ENCODE peak calls at places on chromosomes 5 and 9, in ten cellular contexts. One of them, this sample, is unnamed.

GRCh38 chr9:21933281-21933680 is 60.9 kb downstream of the CDKN2A start:
- DNase-seq in AG08396: no peak
- DNase-seq in GM12865: no peak
- DNase-seq in stimulated activated CD8-positive, alpha-beta memory T cell treated with anti-CD3 and anti-CD28 coated beads, Interleukin-7, amount 100 ng/mL, for 1 hour: no peak
- DNase-seq in neuronal stem cell: no peak
- DNase-seq in LHCN-M2: no peak
- DNase-seq in Peyer's patch: no peak
- DNase-seq in head of caudate nucleus: no peak
- DNase-seq in GF-D8: no peak
- DNase-seq in choroid plexus epithelial cell: no peak
- DNase-seq in this sample: no peak

GRCh38 chr9:120182011-120182410 is 398.0 kb downstream of the CDK5RAP2 start:
- DNase-seq in AG08396: no peak
- DNase-seq in GM12865: no peak
- DNase-seq in stimulated activated CD8-positive, alpha-beta memory T cell treated with anti-CD3 and anti-CD28 coated beads, Interleukin-7, amount 100 ng/mL, for 1 hour: no peak
- DNase-seq in neuronal stem cell: no peak
- DNase-seq in LHCN-M2: no peak
- DNase-seq in Peyer's patch: no peak
- DNase-seq in head of caudate nucleus: no peak
- DNase-seq in GF-D8: no peak
- DNase-seq in choroid plexus epithelial cell: no peak
- DNase-seq in this sample: no peak

GRCh38 chr5:116652903-116653302 is 78.3 kb upstream of the SEMA6A start:
- DNase-seq in AG08396: no peak
- DNase-seq in GM12865: no peak
- DNase-seq in stimulated activated CD8-positive, alpha-beta memory T cell treated with anti-CD3 and anti-CD28 coated beads, Interleukin-7, amount 100 ng/mL, for 1 hour: no peak
- DNase-seq in neuronal stem cell: peak
- DNase-seq in LHCN-M2: peak
- DNase-seq in Peyer's patch: no peak
- DNase-seq in head of caudate nucleus: no peak
- DNase-seq in GF-D8: no peak
- DNase-seq in choroid plexus epithelial cell: peak
- DNase-seq in this sample: no peak

GRCh38 chr9:90124961-90125360 is 517.7 kb downstream of the DIRAS2 start:
- DNase-seq in AG08396: no peak
- DNase-seq in GM12865: no peak
- DNase-seq in stimulated activated CD8-positive, alpha-beta memory T cell treated with anti-CD3 and anti-CD28 coated beads, Interleukin-7, amount 100 ng/mL, for 1 hour: no peak
- DNase-seq in neuronal stem cell: no peak
- DNase-seq in LHCN-M2: no peak
- DNase-seq in Peyer's patch: no peak
- DNase-seq in head of caudate nucleus: no peak
- DNase-seq in GF-D8: no peak
- DNase-seq in choroid plexus epithelial cell: no peak
- DNase-seq in this sample: peak

GRCh38 chr5:174140452-174140851 is 94.9 kb downstream of the NSG2 start:
- DNase-seq in AG08396: no peak
- DNase-seq in GM12865: no peak
- DNase-seq in stimulated activated CD8-positive, alpha-beta memory T cell treated with anti-CD3 and anti-CD28 coated beads, Interleukin-7, amount 100 ng/mL, for 1 hour: no peak
- DNase-seq in neuronal stem cell: no peak
- DNase-seq in LHCN-M2: no peak
- DNase-seq in Peyer's patch: no peak
- DNase-seq in head of caudate nucleus: no peak
- DNase-seq in GF-D8: no peak
- DNase-seq in choroid plexus epithelial cell: no peak
- DNase-seq in this sample: no peak

GRCh38 chr5:108003178-108003577 is 332.4 kb upstream of the EFNA5 start:
- DNase-seq in AG08396: peak
- DNase-seq in GM12865: peak
- DNase-seq in stimulated activated CD8-positive, alpha-beta memory T cell treated with anti-CD3 and anti-CD28 coated beads, Interleukin-7, amount 100 ng/mL, for 1 hour: no peak
- DNase-seq in neuronal stem cell: no peak
- DNase-seq in LHCN-M2: peak
- DNase-seq in Peyer's patch: no peak
- DNase-seq in head of caudate nucleus: no peak
- DNase-seq in GF-D8: no peak
- DNase-seq in choroid plexus epithelial cell: peak
- DNase-seq in this sample: no peak

GRCh38 chr5:135955525-135955924 is 742 bp upstream of the LECT2 start:
- DNase-seq in AG08396: no peak
- DNase-seq in GM12865: peak
- DNase-seq in stimulated activated CD8-positive, alpha-beta memory T cell treated with anti-CD3 and anti-CD28 coated beads, Interleukin-7, amount 100 ng/mL, for 1 hour: no peak
- DNase-seq in neuronal stem cell: no peak
- DNase-seq in LHCN-M2: no peak
- DNase-seq in Peyer's patch: no peak
- DNase-seq in head of caudate nucleus: no peak
- DNase-seq in GF-D8: no peak
- DNase-seq in choroid plexus epithelial cell: no peak
- DNase-seq in this sample: no peak

GRCh38 chr5:133111299-133111698 is 59.5 kb downstream of the HSPA4 start:
- DNase-seq in AG08396: peak
- DNase-seq in GM12865: peak
- DNase-seq in stimulated activated CD8-positive, alpha-beta memory T cell treated with anti-CD3 and anti-CD28 coated beads, Interleukin-7, amount 100 ng/mL, for 1 hour: peak
- DNase-seq in neuronal stem cell: peak
- DNase-seq in LHCN-M2: peak
- DNase-seq in Peyer's patch: peak
- DNase-seq in head of caudate nucleus: peak
- DNase-seq in GF-D8: no peak
- DNase-seq in choroid plexus epithelial cell: peak
- DNase-seq in this sample: peak

GRCh38 chr9:79757906-79758669 is 186.3 kb downstream of the TLE4 start:
- DNase-seq in AG08396: no peak
- DNase-seq in GM12865: no peak
- DNase-seq in stimulated activated CD8-positive, alpha-beta memory T cell treated with anti-CD3 and anti-CD28 coated beads, Interleukin-7, amount 100 ng/mL, for 1 hour: no peak
- DNase-seq in neuronal stem cell: no peak
- DNase-seq in LHCN-M2: peak
- DNase-seq in Peyer's patch: no peak
- DNase-seq in head of caudate nucleus: no peak
- DNase-seq in GF-D8: no peak
- DNase-seq in choroid plexus epithelial cell: peak
- DNase-seq in this sample: no peak

GRCh38 chr5:18043344-18043743 is 409.1 kb downstream of the TAF11L14 start:
- DNase-seq in AG08396: no peak
- DNase-seq in GM12865: no peak
- DNase-seq in stimulated activated CD8-positive, alpha-beta memory T cell treated with anti-CD3 and anti-CD28 coated beads, Interleukin-7, amount 100 ng/mL, for 1 hour: no peak
- DNase-seq in neuronal stem cell: no peak
- DNase-seq in LHCN-M2: no peak
- DNase-seq in Peyer's patch: no peak
- DNase-seq in head of caudate nucleus: no peak
- DNase-seq in GF-D8: no peak
- DNase-seq in choroid plexus epithelial cell: no peak
- DNase-seq in this sample: no peak

This sample was measured in glutamatergic neuron.